ENCODE peak calls at places on chromosomes 5 and 9, in eight cellular contexts. B is natural killer cell; C is stimulated activated CD4-positive, alpha-beta T cell treated with anti-CD3 and anti-CD28 coated beads, Interleukin-2, amount 100 ng/mL, for 24 hours; P is NCI-H2081; E is DMS53; N is NCI-H1105 treated with DMSO at 0.1 percent for 48 hours; T is ACHN; F is stimulated activated CD8-positive, alpha-beta memory T cell treated with anti-CD3 and anti-CD28 coated beads, Interleukin-15, amount 100 ng/mL, for 48 hours. H is an unnamed sample.

GRCh38 chr9:78213696-78214095 is 22.2 kb upstream of the CEP78 start:
- DNase-seq in N (no peak), E (peak), B (no peak), C (no peak), P (peak), T (peak), F (no peak), H (no peak)

GRCh38 chr5:138464388-138465287 is 641 bp upstream of the EGR1 start:
- DNase-seq in N (peak), E (peak), B (peak), C (peak), T (peak), P (peak), F (peak), H (peak)

GRCh38 chr5:79720096-79720495 is 30.5 kb downstream of the CMYA5 start:
- DNase-seq in F (no peak), E (no peak), P (no peak), C (no peak), B (no peak), T (no peak), N (no peak), H (no peak)

GRCh38 chr9:3850083-3850482 is 324.3 kb upstream of the RFX3 start:
- DNase-seq in T (no peak), N (no peak), P (no peak), B (no peak), E (no peak), F (no peak), C (no peak), H (no peak)

GRCh38 chr5:36928947-36929346 is 52.4 kb downstream of the NIPBL start:
- DNase-seq in C (no peak), B (no peak), P (no peak), F (no peak), N (no peak), T (peak), E (no peak), H (no peak)

GRCh38 chr9:114286146-114286679 is 36.7 kb upstream of the ORM1 start:
- DNase-seq in C (no peak), N (no peak), E (no peak), F (no peak), T (no peak), P (no peak), B (no peak), H (peak)

GRCh38 chr5:66871651-66872050 is 275.5 kb downstream of the MAST4 start:
- DNase-seq in F (no peak), N (no peak), B (no peak), P (no peak), T (no peak), E (no peak), C (no peak), H (no peak)

GRCh38 chr5:73233461-73234151 is 60.6 kb downstream of the TMEM174 start:
- DNase-seq in E (peak), F (no peak), P (no peak), C (no peak), B (no peak), T (no peak), N (no peak), H (no peak)

GRCh38 chr9:95108777-95109176 is 208.7 kb downstream of the FANCC start:
- DNase-seq in C (no peak), T (no peak), P (no peak), F (no peak), N (no peak), E (no peak), B (no peak), H (no peak)

GRCh38 chr5:157348049-157348400 is 82.1 kb downstream of the CYFIP2 start:
- DNase-seq in F (no peak), E (no peak), T (no peak), P (no peak), N (no peak), C (no peak), B (no peak), H (no peak)

GRCh38 chr5:164000241-164000640 is 494.8 kb downstream of the MAT2B start:
- DNase-seq in B (no peak), T (no peak), N (no peak), C (no peak), E (no peak), P (no peak), F (no peak), H (no peak)

GRCh38 chr9:561430-561829 is 280.1 kb upstream of the DMRT1 start:
- DNase-seq in F (no peak), N (no peak), E (no peak), P (no peak), B (no peak), T (no peak), C (no peak), H (no peak)

GRCh38 chr5:87243161-87243877 is 24.4 kb upstream of the RASA1 start:
- DNase-seq in B (no peak), N (no peak), E (peak), C (no peak), P (no peak), T (peak), F (no peak), H (no peak)

GRCh38 chr9:121701736-121702261 is 50.4 kb downstream of the DAB2IP start:
- DNase-seq in N (no peak), B (no peak), C (no peak), P (no peak), T (no peak), F (no peak), E (no peak), H (no peak)